ENCODE peak calls at places on chromosome X, in eight cellular contexts. F, D, E, S, R, H, N and Y are unnamed samples. For H3K27me3, the result is how much of the 10 kb centered on the place peaks cover.

GRCh38 chrX:57918750-57919436 is 8.6 kb upstream of the ZXDA start:
- DNase-seq in F (peak), D (no peak), E (peak), S (peak), R (no peak), H (peak), N (no peak), Y (no peak)

GRCh38 chrX:66635360-66635759 is 3.5 kb downstream of the EDA2R start:
- DNase-seq in F (no peak), D (no peak), E (no peak), S (no peak), R (no peak), H (no peak), N (no peak), Y (no peak)

GRCh38 chrX:3550160-3550765 is 163.2 kb downstream of the PRKX start:
- DNase-seq in F (no peak), D (peak), E (no peak), S (no peak), R (no peak), H (peak), N (no peak), Y (no peak)

GRCh38 chrX:64206556-64207162 is 1.2 kb upstream of the AMER1 start:
- DNase-seq in F (peak), D (peak), E (no peak), S (no peak), R (peak), H (no peak), N (no peak), Y (no peak)

GRCh38 chrX:17977696-17978095 is 116.6 kb upstream of the RAI2 start:
- DNase-seq in F (no peak), D (no peak), E (no peak), S (no peak), R (no peak), H (no peak), N (no peak), Y (no peak)

GRCh38 chrX:5595570-5595969 is 633.1 kb downstream of the NLGN4X start:
- DNase-seq in F (no peak), D (no peak), E (no peak), S (no peak), R (no peak), H (no peak), N (no peak), Y (no peak)

GRCh38 chrX:135000516-135000915 is 9.7 kb downstream of the SMIM10 start:
- DNase-seq in F (no peak), D (no peak), E (no peak), S (no peak), R (no peak), H (no peak), N (no peak), Y (no peak)

GRCh38 chrX:10589098-10589497 is 31.3 kb downstream of the MID1 start:
- DNase-seq in F (no peak), D (no peak), E (no peak), S (no peak), R (no peak), H (no peak), N (no peak), Y (no peak)

GRCh38 chrX:40007136-40007535 is 90.6 kb downstream of the BCOR start:
- DNase-seq in F (no peak), D (peak), E (no peak), S (peak), R (no peak), H (no peak), N (no peak), Y (peak)
- H3K27me3 ChIP-seq in F (under half), D (half or more), E (under half), S (half or more), R (under half), H (half or more), N (under half), Y (half or more)

GRCh38 chrX:49846545-49846944 is 17.4 kb downstream of the PAGE4 start:
- DNase-seq in F (no peak), D (no peak), E (no peak), S (no peak), R (no peak), H (no peak), N (no peak), Y (no peak)

GRCh38 chrX:49844622-49845021 is 15.5 kb downstream of the PAGE4 start:
- DNase-seq in F (no peak), D (no peak), E (no peak), S (no peak), R (no peak), H (no peak), N (no peak), Y (no peak)

GRCh38 chrX:49848275-49848674 is 19.2 kb downstream of the PAGE4 start:
- DNase-seq in F (no peak), D (no peak), E (no peak), S (no peak), R (no peak), H (no peak), N (no peak), Y (no peak)

GRCh38 chrX:49842603-49843002 is 13.5 kb downstream of the PAGE4 start:
- DNase-seq in F (no peak), D (no peak), E (peak), S (no peak), R (no peak), H (no peak), N (no peak), Y (no peak)

GRCh38 chrX:49846004-49846403 is 16.9 kb downstream of the PAGE4 start:
- DNase-seq in F (no peak), D (no peak), E (no peak), S (no peak), R (no peak), H (no peak), N (no peak), Y (no peak)
- H3K27me3 ChIP-seq in F (under half), D (under half), E (under half), S (under half), R (under half), H (under half), N (under half), Y (under half)

DNA sequence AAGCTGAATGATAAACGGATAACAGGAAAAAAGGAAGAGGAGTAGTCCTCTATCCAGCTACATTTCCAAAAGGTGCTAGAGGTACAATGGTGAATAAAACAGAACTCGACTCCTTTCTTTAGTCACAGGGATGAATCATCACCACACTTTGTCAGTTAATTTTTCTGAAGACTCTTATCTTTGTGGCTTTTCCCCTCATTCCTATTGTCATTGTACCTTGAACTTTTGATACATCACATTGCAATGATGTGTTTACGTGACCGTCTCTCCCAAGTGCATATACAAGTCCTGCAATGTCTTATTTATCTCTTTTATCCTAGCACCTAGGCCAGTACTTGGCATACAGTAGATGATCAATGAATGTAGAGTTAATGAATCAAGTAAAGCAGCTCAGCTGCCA is 134.7 kb downstream of the LHFPL1 start:
- DNase-seq in F (no peak), D (no peak), E (no peak), S (no peak), R (no peak), H (no peak), N (no peak), Y (no peak)
- H3K27me3 ChIP-seq in F (under half), D (under half), E (under half), S (under half), R (under half), H (under half), N (under half), Y (under half)

GRCh38 chrX:475926-476723 is 89.4 kb upstream of the PPP2R3B start:
- DNase-seq in F (no peak), D (no peak), E (no peak), S (peak), R (no peak), H (no peak), N (no peak), Y (peak)
- H3K27me3 ChIP-seq in F (under half), D (under half), E (under half), S (under half), R (under half), H (under half), N (under half), Y (under half)

DNA sequence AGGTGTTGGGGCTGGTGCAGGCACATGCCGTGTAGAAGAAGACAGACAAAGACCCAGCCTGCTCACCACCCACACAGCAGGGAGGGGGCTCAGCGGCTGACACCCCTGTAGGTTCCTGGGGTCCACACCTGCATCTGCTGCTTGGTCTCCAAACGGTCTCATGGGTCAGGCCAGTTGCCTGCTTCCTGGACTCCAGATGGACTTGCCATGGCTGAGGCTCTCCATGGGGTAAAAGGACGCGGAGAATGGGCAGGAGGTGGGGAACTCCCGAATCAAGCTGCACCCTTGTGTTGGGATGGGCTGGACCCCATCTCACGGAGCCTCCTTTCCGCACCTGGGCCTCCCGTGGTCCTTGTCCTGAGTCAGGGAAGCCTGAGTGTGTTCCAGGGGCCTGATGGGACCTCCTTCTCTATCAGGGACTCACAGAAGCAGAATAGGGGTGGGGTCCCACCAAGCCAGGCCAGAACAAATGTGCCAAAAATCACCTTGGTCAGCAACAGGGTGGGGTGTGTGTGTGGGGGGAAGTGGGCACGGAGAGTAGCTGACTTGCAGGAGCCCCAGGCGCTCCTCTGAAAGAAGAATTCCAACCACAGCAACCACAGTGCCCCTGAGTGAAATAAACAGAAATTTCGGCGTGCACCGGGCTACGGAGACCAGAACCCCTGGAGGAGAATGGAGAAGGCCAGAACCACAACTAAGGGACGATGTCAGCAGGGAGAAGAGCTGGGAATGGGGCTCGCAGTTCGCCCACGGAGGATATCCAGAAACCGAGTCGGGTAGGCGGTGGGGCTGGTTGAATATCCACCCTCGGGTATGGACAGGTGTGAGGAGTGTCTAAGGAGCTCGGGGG is 11.8 kb upstream of the ASMTL start:
- DNase-seq in F (no peak), D (no peak), E (no peak), S (no peak), R (peak), H (no peak), N (no peak), Y (no peak)
- H3K27me3 ChIP-seq in F (half or more), D (under half), E (under half), S (under half), R (under half), H (under half), N (under half), Y (under half)

GRCh38 chrX:40108084-40108958 is 10.6 kb upstream of the BCOR start:
- DNase-seq in F (peak), D (peak), E (peak), S (peak), R (peak), H (peak), N (no peak), Y (peak)
- H3K27me3 ChIP-seq in F (under half), D (under half), E (under half), S (under half), R (under half), H (under half), N (under half), Y (under half)

GRCh38 chrX:130020661-130021324 is 38.4 kb downstream of the BCORL1 start:
- DNase-seq in F (no peak), D (no peak), E (no peak), S (peak), R (no peak), H (no peak), N (no peak), Y (peak)
- H3K27me3 ChIP-seq in F (under half), D (under half), E (under half), S (under half), R (under half), H (under half), N (under half), Y (under half)

GRCh38 chrX:40010550-40011364 is 87.0 kb downstream of the BCOR start:
- DNase-seq in F (no peak), D (peak), E (peak), S (no peak), R (no peak), H (no peak), N (no peak), Y (peak)
- H3K27me3 ChIP-seq in F (under half), D (half or more), E (under half), S (half or more), R (under half), H (under half), N (under half), Y (half or more)

DNA sequence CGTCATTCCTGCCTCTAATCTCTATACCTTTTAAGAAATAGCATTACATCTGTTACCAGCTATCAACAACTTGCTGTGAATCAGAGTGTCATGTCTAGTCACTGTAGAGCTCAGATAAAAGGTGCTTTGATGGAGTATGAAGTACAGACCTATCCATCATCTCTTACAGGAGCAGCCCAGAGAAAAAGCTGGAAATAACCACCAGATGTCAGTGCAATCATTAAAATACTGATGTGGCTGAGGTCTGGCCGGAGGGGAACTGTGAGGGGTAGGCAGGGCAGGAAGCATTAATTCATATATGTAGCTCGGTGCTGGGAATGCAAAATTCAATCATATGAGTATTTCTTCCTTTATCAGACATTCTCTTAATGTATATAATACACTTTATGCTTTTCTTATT is 100.6 kb downstream of the AKAP4 start:
- DNase-seq in F (no peak), D (peak), E (peak), S (peak), R (no peak), H (no peak), N (no peak), Y (peak)
- H3K27me3 ChIP-seq in F (under half), D (under half), E (under half), S (under half), R (under half), H (under half), N (under half), Y (under half)